ENCODE peak calls at places on chromosomes 7 and 10, in four cellular contexts. E is left lung, J is esophagus squamous epithelium, G is left kidney. T is an unnamed sample.

GRCh38 chr7:371119-371778 is 81.3 kb downstream of the FOXL3 start:
- DNase-seq in E (peak), J (no peak), G (peak), T (no peak)

GRCh38 chr10:3516191-3516590 is 268.8 kb downstream of the KLF6 start:
- DNase-seq in E (no peak), J (no peak), G (peak), T (no peak)

GRCh38 chr7:66554326-66554725 is 74.4 kb upstream of the KCTD7 start:
- DNase-seq in E (no peak), J (no peak), G (no peak), T (no peak)

GRCh38 chr10:122018951-122019413 is 30.0 kb downstream of the TACC2 start:
- DNase-seq in E (no peak), J (no peak), G (peak), T (no peak)

GRCh38 chr10:131078131-131078881 is 233.2 kb downstream of the TCERG1L start:
- DNase-seq in E (no peak), J (no peak), G (no peak), T (no peak)

GRCh38 chr7:138625849-138626230 is 75.3 kb downstream of the SVOPL start:
- DNase-seq in E (no peak), J (no peak), G (peak), T (no peak)

GRCh38 chr7:26278769-26279168 is 12.9 kb upstream of the SNX10 start:
- DNase-seq in E (no peak), J (no peak), G (peak), T (no peak)

GRCh38 chr7:22208806-22209205 is 148.1 kb downstream of the RAPGEF5 start:
- DNase-seq in E (no peak), J (no peak), G (no peak), T (no peak)

GRCh38 chr7:158442260-158442659 is 145.4 kb downstream of the PTPRN2 start:
- DNase-seq in E (no peak), J (no peak), G (peak), T (no peak)

GRCh38 chr7:55517191-55517633 is 55.1 kb downstream of the VOPP1 start:
- DNase-seq in E (no peak), J (no peak), G (no peak), T (no peak)

GRCh38 chr10:118594392-118595063 is 920 bp downstream of the PRLHR start:
- DNase-seq in E (peak), J (no peak), G (peak), T (no peak)

GRCh38 chr10:3136763-3137611 is 35.6 kb downstream of the PITRM1 start:
- DNase-seq in E (peak), J (no peak), G (no peak), T (no peak)

T was measured in thoracic aorta.